ENCODE peak calls at places on chromosomes 5 and 9, in nine cellular contexts. N, T, Y, P, F, G, I, R and H are unnamed samples. For H3K27me3 and H3K4me1, the result is how much of the 10 kb centered on the place peaks cover.

GRCh38 chr5:142924135-142924883 is 154.1 kb downstream of the ARHGAP26 start:
- DNase-seq in Y (no peak), G (no peak), R (no peak), P (no peak), F (no peak), I (no peak), N (no peak), T (no peak), H (no peak)

GRCh38 chr5:152688561-152689274 is 283.6 kb upstream of the NMUR2 start:
- DNase-seq in Y (no peak), P (no peak), N (peak), R (peak), F (no peak), G (no peak), I (no peak), T (no peak), H (no peak)

GRCh38 chr9:126327016-126327749 is 554 bp downstream of the MVB12B start:
- DNase-seq in T (peak), N (no peak), P (peak), Y (peak), I (no peak), R (no peak), G (no peak), F (no peak), H (peak)

GRCh38 chr5:98763001-98763630 is 10.3 kb upstream of the RGMB start:
- DNase-seq in Y (no peak), R (no peak), I (no peak), N (no peak), T (peak), G (no peak), P (no peak), F (no peak), H (no peak)

GRCh38 chr5:153159611-153160010 is 330.9 kb upstream of the GRIA1 start:
- DNase-seq in I (no peak), Y (no peak), N (no peak), F (no peak), P (no peak), R (no peak), G (no peak), T (no peak), H (no peak)

GRCh38 chr5:39024005-39024404 is 50.2 kb downstream of the RICTOR start:
- DNase-seq in G (no peak), I (no peak), P (no peak), T (peak), F (no peak), Y (no peak), R (no peak), N (no peak), H (no peak)

GRCh38 chr9:95836072-95836471 is 39.4 kb upstream of the ERCC6L2 start:
- DNase-seq in I (no peak), T (no peak), P (no peak), R (no peak), Y (no peak), G (no peak), F (no peak), N (no peak), H (no peak)

GRCh38 chr5:159227452-159227851 is 18.1 kb upstream of the RNF145 start:
- DNase-seq in N (peak), Y (no peak), R (no peak), I (no peak), F (no peak), G (no peak), T (no peak), P (no peak), H (no peak)

GRCh38 chr5:174799146-174799545 is 74.8 kb downstream of the MSX2 start:
- DNase-seq in Y (no peak), R (no peak), I (no peak), G (no peak), N (no peak), T (no peak), P (no peak), F (no peak), H (no peak)

GRCh38 chr9:89843591-89843990 is 238.8 kb downstream of the GADD45G start:
- DNase-seq in F (no peak), P (no peak), N (no peak), G (no peak), Y (no peak), R (no peak), T (no peak), I (no peak), H (no peak)

GRCh38 chr9:110213413-110214044 is 5.6 kb upstream of the C9orf152 start:
- DNase-seq in Y (no peak), N (no peak), P (no peak), I (no peak), T (no peak), G (no peak), R (no peak), F (no peak), H (no peak)

GRCh38 chr5:149456597-149457392 is 77.7 kb upstream of the IL17B start:
- DNase-seq in I (no peak), G (peak), Y (no peak), T (no peak), N (no peak), R (no peak), F (no peak), P (no peak), H (no peak)

GRCh38 chr5:98128846-98129245 is 644.6 kb upstream of the RGMB start:
- DNase-seq in R (no peak), Y (no peak), T (no peak), N (no peak), P (no peak), G (no peak), I (no peak), F (no peak), H (no peak)

GRCh38 chr5:123558762-123559433 is 46.9 kb downstream of the CSNK1G3 start:
- DNase-seq in T (no peak), G (no peak), R (no peak), Y (no peak), F (no peak), I (no peak), P (no peak), N (no peak), H (no peak)
- H3K27me3 ChIP-seq in T (under half), G (under half), R (under half), Y (under half), F (under half), I (under half), P (under half), N (under half), H (under half)

DNA sequence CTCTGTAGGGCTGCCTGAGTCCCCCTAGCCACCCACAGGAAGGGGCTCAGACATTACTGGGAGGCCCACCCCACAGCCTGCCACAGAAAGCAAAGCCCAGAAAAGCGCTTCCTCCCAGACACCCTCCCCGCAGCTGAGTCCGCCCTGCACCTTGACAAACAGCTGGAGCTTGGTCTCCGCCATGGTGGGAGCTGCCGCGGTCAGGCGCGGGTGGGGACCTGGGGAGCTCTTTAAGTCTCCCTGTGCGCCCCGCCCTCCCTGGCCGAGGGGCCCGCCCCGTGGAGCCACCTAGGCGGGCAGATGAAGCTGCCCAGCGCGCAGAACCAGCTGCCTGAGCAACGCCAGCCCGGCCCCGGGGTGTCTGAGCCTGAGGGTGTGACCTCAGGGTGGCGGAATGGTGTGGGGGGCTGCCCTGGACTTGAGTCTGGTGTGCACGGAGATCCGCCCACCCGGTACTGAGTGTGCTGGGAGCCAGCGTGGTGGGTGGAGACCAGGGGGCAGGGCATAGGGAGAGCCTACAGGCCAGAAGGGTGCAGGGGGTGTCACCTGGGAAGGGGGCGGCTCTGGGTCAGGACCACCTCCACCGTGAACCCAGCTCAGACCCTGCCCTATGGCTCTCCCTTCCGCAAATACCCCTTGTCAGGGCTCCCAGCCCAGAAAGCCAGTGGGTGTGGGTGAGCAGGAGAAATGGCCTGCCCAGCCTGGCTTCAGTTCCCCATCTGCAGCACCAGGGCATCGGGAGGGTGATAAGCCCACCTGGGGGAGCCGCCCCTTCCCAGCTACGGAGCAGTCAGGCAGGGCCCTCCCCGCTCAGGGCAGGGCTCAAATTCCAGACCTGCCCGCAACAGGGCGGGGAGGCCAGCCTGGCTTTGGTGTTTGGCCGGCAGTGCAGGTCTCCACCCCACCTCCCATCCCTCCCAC is at the start of gene CLIC3:
- DNase-seq in R (peak), Y (no peak), T (peak), N (peak), G (peak), I (peak), F (peak), P (peak), H (peak)
- H3K4me1 ChIP-seq in R (under half), Y (under half), T (under half), N (under half), G (half or more), I (half or more), F (half or more), P (under half), H (under half)

GRCh38 chr5:160548949-160549665 is 127.5 kb downstream of the PTTG1 start:
- DNase-seq in I (no peak), G (no peak), R (no peak), Y (no peak), T (no peak), N (no peak), F (no peak), P (no peak), H (no peak)

GRCh38 chr5:160545832-160546231 is 124.2 kb downstream of the PTTG1 start:
- DNase-seq in G (no peak), R (no peak), N (no peak), T (no peak), P (no peak), Y (no peak), F (no peak), I (no peak), H (no peak)

GRCh38 chr5:160547872-160548271 is 126.2 kb downstream of the PTTG1 start:
- DNase-seq in N (no peak), Y (no peak), G (no peak), R (no peak), T (no peak), P (no peak), F (no peak), I (no peak), H (no peak)

GRCh38 chr5:160547061-160547460 is 125.4 kb downstream of the PTTG1 start:
- DNase-seq in I (no peak), F (no peak), P (no peak), T (no peak), N (no peak), Y (no peak), R (no peak), G (no peak), H (no peak)

GRCh38 chr5:160550075-160550474 is 128.4 kb downstream of the PTTG1 start:
- DNase-seq in G (no peak), N (no peak), Y (no peak), P (no peak), F (no peak), I (no peak), T (no peak), R (no peak), H (no peak)
- H3K27me3 ChIP-seq in G (under half), N (under half), Y (under half), P (under half), F (under half), I (under half), T (under half), R (under half), H (under half)

GRCh38 chr5:107403561-107403960 is 267.2 kb downstream of the EFNA5 start:
- DNase-seq in N (no peak), T (no peak), F (no peak), Y (no peak), P (no peak), R (no peak), G (no peak), I (no peak), H (no peak)
- H3K4me1 ChIP-seq in N (under half), T (under half), F (under half), Y (under half), P (under half), R (under half), G (under half), I (under half), H (under half)

GRCh38 chr5:2701592-2701991 is 49.9 kb downstream of the IRX2 start:
- DNase-seq in N (no peak), R (no peak), I (no peak), Y (no peak), F (no peak), P (no peak), G (no peak), T (no peak), H (no peak)
- H3K27me3 ChIP-seq in N (half or more), R (under half), I (under half), Y (under half), F (under half), P (under half), G (half or more), T (under half), H (under half)

DNA sequence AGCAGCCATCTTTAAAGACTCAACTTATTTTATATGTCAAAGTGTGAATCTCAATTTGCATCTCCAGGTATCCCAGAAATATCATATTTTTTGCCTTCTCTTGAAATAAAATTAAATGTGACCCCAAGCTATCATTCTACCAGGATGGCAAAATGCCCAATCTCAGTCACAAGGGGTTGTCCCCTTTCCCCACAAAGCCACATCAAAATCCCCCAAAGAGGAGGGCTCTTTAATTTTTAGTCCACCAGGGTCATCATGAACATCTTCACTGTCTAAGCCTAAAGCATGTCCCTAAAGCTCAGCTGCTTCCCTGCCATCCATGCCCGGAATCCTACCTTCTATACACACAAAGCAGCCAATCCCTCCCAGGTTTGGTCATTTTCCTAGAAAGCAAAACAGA is 670.5 kb upstream of the KLF4 start:
- DNase-seq in G (no peak), T (no peak), R (no peak), F (no peak), I (no peak), N (no peak), P (no peak), Y (no peak), H (no peak)
- H3K4me1 ChIP-seq in G (under half), T (under half), R (under half), F (under half), I (under half), N (under half), P (under half), Y (under half), H (under half)

GRCh38 chr5:15002791-15003190 is 131.2 kb upstream of the ANKH start:
- DNase-seq in R (no peak), N (no peak), G (no peak), Y (no peak), F (no peak), I (no peak), T (no peak), P (no peak), H (no peak)
- H3K27me3 ChIP-seq in R (under half), N (under half), G (under half), Y (under half), F (under half), I (under half), T (under half), P (under half), H (under half)

DNA sequence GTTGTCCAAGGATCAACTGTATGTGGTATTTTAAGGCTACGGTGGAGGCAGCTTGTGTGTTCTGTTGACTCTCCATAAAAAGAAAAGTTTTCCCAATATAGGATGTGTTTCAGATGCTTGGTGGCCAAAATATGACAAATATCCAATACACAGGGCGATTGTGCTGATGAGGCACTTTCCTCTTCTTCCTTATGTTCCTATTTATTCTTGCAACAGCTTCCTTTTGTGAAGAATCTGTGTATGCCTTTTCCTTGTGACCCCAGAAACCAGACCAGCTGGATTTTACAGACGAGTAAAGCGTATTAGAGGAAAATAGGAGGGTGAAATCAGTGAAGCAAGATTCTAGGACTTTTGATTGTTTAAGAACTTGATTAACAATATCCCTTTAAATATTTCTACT is 452.0 kb downstream of the DMAC1 start:
- DNase-seq in P (no peak), G (no peak), F (no peak), T (no peak), I (no peak), R (no peak), Y (no peak), N (no peak), H (no peak)
- H3K4me1 ChIP-seq in P (under half), G (under half), F (under half), T (under half), I (under half), R (under half), Y (under half), N (under half), H (under half)

DNA sequence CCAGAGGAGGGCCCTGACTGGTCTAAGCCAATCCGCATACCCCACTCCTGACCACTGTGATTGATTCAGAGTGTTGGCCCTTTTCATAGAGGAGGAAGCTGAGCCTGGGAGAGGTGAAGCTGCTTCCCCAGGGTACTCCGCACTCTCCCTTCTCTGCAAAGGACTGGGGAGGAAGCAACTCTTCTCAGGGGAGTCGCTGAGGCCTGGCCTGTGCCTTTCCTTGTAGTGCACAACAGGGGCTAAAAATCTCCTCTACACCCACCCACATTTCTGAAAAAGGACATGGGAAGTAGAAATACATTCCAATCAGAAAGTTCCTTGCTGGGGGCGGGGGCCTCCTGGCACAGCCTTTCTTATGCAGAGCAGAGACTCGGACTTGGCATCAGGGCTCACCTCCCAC is 22.2 kb downstream of the AK8 start:
- DNase-seq in Y (no peak), N (no peak), T (no peak), F (no peak), R (no peak), G (no peak), I (no peak), P (no peak), H (no peak)
- H3K27me3 ChIP-seq in Y (under half), N (under half), T (under half), F (under half), R (under half), G (half or more), I (under half), P (under half), H (under half)